ENCODE peak calls at places on chromosomes 12 and 14, in six cellular contexts. F is mesothelial cell of epicardium, E is NCI-H1105 treated with DMSO at 0.1 percent for 48 hours, M is ELF-1, L is GOT3, Q is NT2/D1. O is an unnamed sample.

GRCh38 chr12:120940799-120941198 is 36.6 kb upstream of the SPPL3 start:
- DNase-seq in E (no peak), Q (no peak), L (no peak), M (no peak), F (no peak), O (peak)

GRCh38 chr12:43120189-43120588 is 431.8 kb downstream of the ADAMTS20 start:
- DNase-seq in M (no peak), L (no peak), F (no peak), E (no peak), Q (no peak), O (no peak)

GRCh38 chr14:52961060-52961639 is 10.3 kb upstream of the FERMT2 start:
- DNase-seq in E (peak), Q (no peak), M (peak), F (no peak), L (no peak), O (peak)

GRCh38 chr12:113610698-113611097 is 139.0 kb upstream of the LHX5 start:
- DNase-seq in M (no peak), E (no peak), F (no peak), L (no peak), Q (no peak), O (no peak)

GRCh38 chr12:69415471-69416275 is 54.5 kb upstream of the FRS2 start:
- DNase-seq in M (peak), E (peak), F (peak), L (peak), Q (peak), O (peak)

GRCh38 chr12:24561882-24562760 is 386.8 kb downstream of the BCAT1 start:
- DNase-seq in Q (peak), M (peak), E (peak), F (peak), L (no peak), O (peak)

GRCh38 chr14:102095231-102095870 is 8.5 kb upstream of the HSP90AA1 start:
- DNase-seq in E (no peak), M (no peak), L (no peak), Q (no peak), F (no peak), O (peak)

GRCh38 chr14:51157012-51157411 is 62.1 kb upstream of the TRIM9 start:
- DNase-seq in E (peak), M (no peak), L (no peak), F (no peak), Q (no peak), O (peak)

GRCh38 chr12:78398750-78399149 is 465.8 kb upstream of the SYT1 start:
- DNase-seq in L (no peak), Q (no peak), M (no peak), E (no peak), F (no peak), O (no peak)

GRCh38 chr14:32905052-32905451 is 33.6 kb upstream of the NPAS3 start:
- DNase-seq in E (no peak), Q (no peak), F (no peak), M (no peak), L (no peak), O (no peak)

GRCh38 chr14:93522221-93522620 is 91.5 kb downstream of the UNC79 start:
- DNase-seq in E (no peak), M (no peak), Q (no peak), L (no peak), F (no peak), O (no peak)

GRCh38 chr14:78927261-78927660 is 757.1 kb downstream of the NRXN3 start:
- DNase-seq in F (no peak), Q (no peak), E (no peak), L (no peak), M (peak), O (no peak)